ENCODE peak calls at places on chromosomes 6 and 20, in five cellular contexts. One of them, this sample, is unnamed.

GRCh38 chr6:32972353-32973143 is 4.2 kb downstream of the BRD2 start:
- DNase-seq in A549: no peak
- DNase-seq in lower lobe of right lung: peak
- DNase-seq in nephron progenitor cell: no peak
- DNase-seq in endothelial cell: peak
- DNase-seq in this sample: no peak

GRCh38 chr20:45138451-45139300 is 14.4 kb upstream of the WFDC12 start:
- DNase-seq in lower lobe of right lung: peak
- DNase-seq in nephron progenitor cell: peak
- DNase-seq in endothelial cell: peak
- DNase-seq in A549: peak
- DNase-seq in this sample: peak

GRCh38 chr6:101607286-101607685 is 213.8 kb downstream of the GRIK2 start:
- DNase-seq in nephron progenitor cell: no peak
- DNase-seq in lower lobe of right lung: no peak
- DNase-seq in A549: no peak
- DNase-seq in endothelial cell: no peak
- DNase-seq in this sample: no peak

GRCh38 chr6:56242343-56242742 is 5.0 kb downstream of the COL21A1 start:
- DNase-seq in A549: no peak
- DNase-seq in nephron progenitor cell: no peak
- DNase-seq in endothelial cell: no peak
- DNase-seq in lower lobe of right lung: no peak
- DNase-seq in this sample: no peak

GRCh38 chr20:2523919-2524434 is 12.4 kb upstream of the TMC2 start:
- DNase-seq in A549: no peak
- DNase-seq in nephron progenitor cell: no peak
- DNase-seq in lower lobe of right lung: no peak
- DNase-seq in endothelial cell: no peak
- DNase-seq in this sample: no peak

GRCh38 chr6:127343753-127344659 is 597 bp upstream of the ECHDC1 start:
- DNase-seq in A549: peak
- DNase-seq in lower lobe of right lung: no peak
- DNase-seq in endothelial cell: no peak
- DNase-seq in nephron progenitor cell: no peak
- DNase-seq in this sample: no peak

GRCh38 chr6:119110601-119111548 is 32.4 kb upstream of the FAM184A start:
- DNase-seq in nephron progenitor cell: peak
- DNase-seq in A549: peak
- DNase-seq in lower lobe of right lung: no peak
- DNase-seq in endothelial cell: peak
- DNase-seq in this sample: peak

GRCh38 chr6:126170875-126171489 is 168.9 kb upstream of the CENPW start:
- DNase-seq in A549: peak
- DNase-seq in lower lobe of right lung: no peak
- DNase-seq in endothelial cell: peak
- DNase-seq in nephron progenitor cell: no peak
- DNase-seq in this sample: no peak

GRCh38 chr6:104349191-104349590 is 510.5 kb downstream of the HACE1 start:
- DNase-seq in endothelial cell: no peak
- DNase-seq in lower lobe of right lung: no peak
- DNase-seq in nephron progenitor cell: no peak
- DNase-seq in A549: no peak
- DNase-seq in this sample: no peak

GRCh38 chr20:49446808-49447207 is 35.7 kb downstream of the KCNB1 start:
- DNase-seq in nephron progenitor cell: peak
- DNase-seq in lower lobe of right lung: peak
- DNase-seq in A549: peak
- DNase-seq in endothelial cell: peak
- DNase-seq in this sample: no peak

GRCh38 chr6:149699150-149699549 is 18.8 kb downstream of the LATS1 start:
- DNase-seq in lower lobe of right lung: no peak
- DNase-seq in A549: peak
- DNase-seq in endothelial cell: no peak
- DNase-seq in nephron progenitor cell: no peak
- DNase-seq in this sample: no peak
- TF ChIP-seq CTCF in lower lobe of right lung: no peak
- TF ChIP-seq CTCF in A549: no peak
- TF ChIP-seq CTCF in endothelial cell: no peak
- TF ChIP-seq CTCF in nephron progenitor cell: no peak
- TF ChIP-seq CTCF in this sample: no peak

GRCh38 chr6:2938632-2939083 is 32.7 kb downstream of the SERPINB6 start:
- DNase-seq in endothelial cell: no peak
- DNase-seq in nephron progenitor cell: no peak
- DNase-seq in lower lobe of right lung: no peak
- DNase-seq in A549: peak
- DNase-seq in this sample: no peak
- TF ChIP-seq CTCF in endothelial cell: no peak
- TF ChIP-seq CTCF in nephron progenitor cell: no peak
- TF ChIP-seq CTCF in lower lobe of right lung: no peak
- TF ChIP-seq CTCF in A549: peak
- TF ChIP-seq CTCF in this sample: no peak

GRCh38 chr20:57711311-57711712 is 1.5 kb upstream of the PMEPA1 start:
- DNase-seq in lower lobe of right lung: no peak
- DNase-seq in endothelial cell: no peak
- DNase-seq in nephron progenitor cell: no peak
- DNase-seq in A549: peak
- DNase-seq in this sample: no peak
- TF ChIP-seq CTCF in lower lobe of right lung: no peak
- TF ChIP-seq CTCF in endothelial cell: no peak
- TF ChIP-seq CTCF in nephron progenitor cell: no peak
- TF ChIP-seq CTCF in A549: no peak
- TF ChIP-seq CTCF in this sample: peak

DNA sequence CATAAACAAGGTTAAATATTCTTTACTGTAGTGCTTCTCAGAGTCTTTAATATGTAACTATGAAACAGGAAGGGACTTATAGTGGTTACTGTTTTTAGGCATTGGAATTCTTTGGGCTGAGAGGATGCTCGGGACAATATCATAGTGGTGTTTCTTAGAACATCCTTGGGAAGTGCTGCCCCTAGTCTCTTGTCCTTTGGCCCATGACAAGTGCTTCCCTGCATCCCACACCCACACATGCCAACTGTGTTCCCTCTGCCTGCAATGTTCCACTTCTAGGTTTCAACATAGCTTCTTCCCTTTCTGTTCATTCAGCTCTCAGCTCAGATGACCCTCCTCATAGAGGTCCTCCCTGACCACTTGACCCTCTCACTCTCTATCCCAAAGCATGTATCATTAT is 37.6 kb downstream of the CFAP61 start:
- DNase-seq in nephron progenitor cell: no peak
- DNase-seq in endothelial cell: no peak
- DNase-seq in lower lobe of right lung: no peak
- DNase-seq in A549: no peak
- DNase-seq in this sample: no peak
- TF ChIP-seq CTCF in nephron progenitor cell: no peak
- TF ChIP-seq CTCF in endothelial cell: no peak
- TF ChIP-seq CTCF in lower lobe of right lung: no peak
- TF ChIP-seq CTCF in A549: no peak
- TF ChIP-seq CTCF in this sample: no peak